ENCODE peak calls at places on chromosomes 6 and 20, in six cellular contexts. X, L, Z, N, V and A are unnamed samples.

GRCh38 chr20:45044084-45044573 is 56.8 kb downstream of the KCNS1 start:
- DNase-seq in X (no peak), L (no peak), Z (no peak), N (peak; percentile 73), V (no peak), A (peak; percentile 68)

GRCh38 chr20:53609501-53610445 is 16.1 kb upstream of the ZNF217 start:
- DNase-seq in X (peak; percentile 68), L (no peak), Z (no peak), N (peak; percentile 88), V (no peak), A (peak; percentile 38)

GRCh38 chr20:17749979-17750721 is 50.4 kb downstream of the BANF2 start:
- DNase-seq in X (peak; percentile 83), L (no peak), Z (peak; percentile 74), N (no peak), V (no peak), A (no peak)

GRCh38 chr6:167898673-167899311 is 72.1 kb downstream of the AFDN start:
- DNase-seq in X (no peak), L (no peak), Z (no peak), N (no peak), V (no peak), A (peak; percentile 19)

GRCh38 chr6:150981095-150981494 is 115.6 kb downstream of the MTHFD1L start:
- DNase-seq in X (no peak), L (no peak), Z (no peak), N (no peak), V (peak; percentile 81), A (no peak)

GRCh38 chr6:140909156-140909555 is 1223.6 kb upstream of the GJE1 start:
- DNase-seq in X (no peak), L (no peak), Z (no peak), N (no peak), V (no peak), A (no peak)

GRCh38 chr6:7147051-7147671 is 39.4 kb downstream of the RREB1 start:
- DNase-seq in X (no peak), L (no peak), Z (no peak), N (no peak), V (no peak), A (no peak)

GRCh38 chr6:31317036-31317435 is 39.9 kb downstream of the HLA-B start:
- DNase-seq in X (no peak), L (no peak), Z (no peak), N (no peak), V (no peak), A (no peak)

GRCh38 chr20:12998046-12998445 is 10.7 kb upstream of the SPTLC3 start:
- DNase-seq in X (no peak), L (no peak), Z (no peak), N (no peak), V (no peak), A (no peak)

DNA sequence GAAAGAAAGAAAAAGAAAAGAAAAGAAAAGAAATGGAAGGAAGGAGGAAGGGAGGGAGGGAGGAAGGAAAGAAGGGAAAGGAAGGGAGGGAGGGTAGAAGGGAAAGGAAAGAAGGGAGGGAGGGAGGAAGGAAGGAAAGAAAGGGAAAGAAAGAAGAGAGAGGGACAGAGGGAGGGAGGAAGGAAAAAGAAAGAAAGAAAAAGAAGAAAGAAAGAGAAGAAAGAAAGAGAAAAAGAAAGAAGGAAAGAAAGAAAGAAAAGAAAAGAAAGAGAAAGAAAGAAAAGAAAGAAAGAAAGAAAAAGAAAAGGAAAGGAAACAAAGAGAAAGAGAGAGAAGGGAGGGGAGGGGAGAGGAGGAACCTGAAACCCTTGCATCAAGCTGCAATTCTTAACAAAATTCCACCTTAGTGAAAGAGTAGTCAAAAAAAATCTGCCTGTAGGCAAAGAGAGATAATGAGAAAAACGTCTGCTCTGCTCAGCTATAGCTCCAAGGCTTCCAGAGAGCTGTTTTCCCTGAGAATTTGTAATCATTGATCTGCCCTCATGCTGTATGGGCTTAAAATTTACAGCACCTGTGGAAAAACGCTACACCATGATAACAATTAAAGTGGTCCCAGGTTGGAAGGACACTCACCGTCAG is 16.7 kb upstream of the MYCT1 start:
- DNase-seq in X (no peak), L (no peak), Z (no peak), N (no peak), V (no peak), A (no peak)
- H3K27ac ChIP-seq in X (no peak overlapping the region), L (no peak overlapping the region), Z (no peak overlapping the region), N (no peak overlapping the region), V (no peak overlapping the region), A (no peak overlapping the region)

GRCh38 chr20:10635476-10636208 is 38.2 kb downstream of the JAG1 start:
- DNase-seq in X (no peak), L (no peak), Z (no peak), N (no peak), V (no peak), A (no peak)

GRCh38 chr20:10636326-10636818 is 37.4 kb downstream of the JAG1 start:
- DNase-seq in X (no peak), L (no peak), Z (peak; percentile 68), N (no peak), V (no peak), A (no peak)

GRCh38 chr20:10639051-10639761 is 34.6 kb downstream of the JAG1 start:
- DNase-seq in X (no peak), L (no peak), Z (no peak), N (no peak), V (no peak), A (no peak)

GRCh38 chr20:10637563-10637962 is 36.2 kb downstream of the JAG1 start:
- DNase-seq in X (no peak), L (no peak), Z (peak; percentile 63), N (no peak), V (no peak), A (no peak)

GRCh38 chr20:10637062-10637559 is 36.7 kb downstream of the JAG1 start:
- DNase-seq in X (no peak), L (no peak), Z (peak; percentile 87), N (no peak), V (no peak), A (no peak)
- H3K27ac ChIP-seq in X (peak overlapping the region; percentile 73), L (no peak overlapping the region), Z (peak overlapping the region; percentile 100), N (no peak overlapping the region), V (no peak overlapping the region), A (no peak overlapping the region)

GRCh38 chr6:32843321-32843978 is 397 bp downstream of the PSMB8 start:
- DNase-seq in X (no peak), L (no peak), Z (no peak), N (no peak), V (no peak), A (no peak)

GRCh38 chr6:32840604-32841246 is 2.2 kb upstream of the TAP2 start:
- DNase-seq in X (no peak), L (no peak), Z (no peak), N (peak; percentile 51), V (no peak), A (peak; percentile 12)

GRCh38 chr6:32842021-32842650 is 1.7 kb downstream of the PSMB8 start:
- DNase-seq in X (no peak), L (no peak), Z (no peak), N (no peak), V (no peak), A (no peak)

GRCh38 chr6:32843979-32844838 is at the start of gene PSMB8:
- DNase-seq in X (peak; percentile 98), L (peak; percentile 91), Z (peak; percentile 99), N (peak; percentile 100), V (peak; percentile 98), A (peak; percentile 97)

DNA sequence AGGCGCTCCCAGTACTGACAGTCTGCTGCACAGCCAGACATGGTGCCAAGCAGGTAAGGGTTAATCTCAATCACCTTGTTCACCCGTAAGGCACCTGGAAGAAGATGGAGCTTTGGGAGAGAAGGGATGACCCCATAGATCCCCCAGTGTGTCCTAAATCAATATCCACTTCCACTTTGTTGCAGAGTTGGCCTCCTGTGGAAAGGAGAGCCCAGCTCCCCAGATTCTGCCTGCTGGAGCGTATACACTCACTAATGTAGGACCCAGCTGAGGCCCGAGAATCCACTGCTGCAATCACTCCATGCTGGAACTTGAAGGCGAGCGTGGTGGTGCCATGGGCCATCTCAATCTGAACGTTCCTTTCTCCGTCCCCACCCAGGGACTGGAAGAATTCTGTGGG is 1.2 kb downstream of the PSMB8 start:
- DNase-seq in X (no peak), L (no peak), Z (no peak), N (no peak), V (no peak), A (no peak)
- H3K27ac ChIP-seq in X (peak overlapping the region; percentile 95), L (no peak overlapping the region), Z (peak overlapping the region; percentile 94), N (peak overlapping the region; percentile 99), V (peak overlapping the region; percentile 96), A (peak overlapping the region; percentile 97)

DNA sequence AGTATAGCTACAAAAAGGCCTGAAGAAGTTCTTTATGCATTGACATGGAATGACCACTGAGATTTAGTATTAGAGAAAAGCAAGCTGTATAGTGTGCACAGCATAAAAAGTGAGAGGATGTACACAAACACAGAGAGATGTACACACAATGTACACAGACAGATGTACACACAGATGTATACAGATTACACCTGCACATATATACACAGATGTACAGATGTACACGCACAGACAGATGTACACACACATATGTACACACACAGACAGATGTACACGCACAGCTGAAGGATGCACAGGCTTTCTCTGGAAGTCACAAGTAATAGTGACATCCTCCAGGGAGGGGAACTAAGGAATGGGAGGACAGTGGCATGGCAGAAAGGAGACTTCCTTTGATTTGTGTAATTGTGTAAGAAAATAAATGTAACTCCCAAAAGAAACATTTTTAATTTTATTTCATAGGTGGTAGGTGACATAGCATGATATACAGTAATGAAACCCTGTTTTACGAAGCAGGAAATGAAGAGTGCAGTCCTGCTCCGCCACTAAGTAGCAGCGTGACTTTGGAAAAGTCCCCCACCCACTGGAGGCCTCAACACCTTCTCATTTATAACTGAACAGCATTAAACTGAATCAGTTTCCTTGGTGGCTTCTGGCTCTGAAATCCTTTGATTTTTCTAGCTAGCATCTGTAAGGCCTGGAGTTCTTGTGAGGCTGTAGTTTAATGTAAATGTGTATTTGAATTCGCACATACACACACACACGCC is 14.1 kb downstream of the NFATC2 start:
- DNase-seq in X (no peak), L (no peak), Z (no peak), N (peak; percentile 88), V (no peak), A (peak; percentile 41)
- H3K27ac ChIP-seq in X (peak overlapping the region; percentile 12), L (no peak overlapping the region), Z (no peak overlapping the region), N (peak overlapping the region; percentile 80), V (peak overlapping the region; percentile 75), A (peak overlapping the region; percentile 52)

GRCh38 chr6:69795469-69796080 is 1.2 kb downstream of the LMBRD1 start:
- DNase-seq in X (no peak), L (no peak), Z (no peak), N (no peak), V (no peak), A (no peak)
- H3K27ac ChIP-seq in X (peak overlapping the region; percentile 95), L (peak overlapping the region; percentile 97), Z (peak overlapping the region; percentile 91), N (peak overlapping the region; percentile 88), V (peak overlapping the region; percentile 85), A (peak overlapping the region; percentile 96)